ENCODE peak calls at places on chromosomes 6 and 20, in eight cellular contexts. X is GM12878; B is T1000; G is fibroblast of villous mesenchyme; C is NCI-H460; Q is effector memory CD8-positive, alpha-beta T cell; T is globus pallidus; Y is iPS DF 19.7. P is an unnamed sample.

GRCh38 chr6:3913958-3914337 is 64.8 kb downstream of the FAM50B start:
- DNase-seq in X (no peak), G (no peak), T (no peak), Q (no peak), Y (no peak), C (no peak), B (no peak), P (no peak)

GRCh38 chr20:35743693-35744491 is 1.8 kb upstream of the RBM39 start:
- DNase-seq in G (peak), X (no peak), Y (no peak), C (peak), B (no peak), T (no peak), Q (no peak), P (no peak)

GRCh38 chr6:150345786-150346185 is 23.0 kb upstream of the IYD start:
- DNase-seq in Y (no peak), X (no peak), B (no peak), Q (no peak), T (no peak), C (no peak), G (no peak), P (no peak)

GRCh38 chr6:161949531-161949930 is 675.7 kb upstream of the AGPAT4 start:
- DNase-seq in Y (no peak), C (no peak), B (no peak), Q (no peak), T (no peak), G (no peak), X (no peak), P (no peak)

GRCh38 chr20:48416002-48416401 is 411.8 kb downstream of the PREX1 start:
- DNase-seq in X (peak), Q (no peak), C (no peak), Y (no peak), B (no peak), G (no peak), T (no peak), P (no peak)

GRCh38 chr6:53679446-53679933 is 13.9 kb upstream of the KLHL31 start:
- DNase-seq in Q (no peak), G (peak), B (no peak), T (no peak), C (peak), X (no peak), Y (peak), P (peak)

GRCh38 chr20:31551163-31551562 is 36.9 kb downstream of the HM13 start:
- DNase-seq in C (no peak), Q (no peak), T (no peak), B (no peak), X (no peak), Y (no peak), G (no peak), P (no peak)

GRCh38 chr6:34246563-34247391 is 2.0 kb downstream of the SMIM29 start:
- DNase-seq in C (no peak), X (no peak), B (peak), G (peak), Y (no peak), Q (no peak), T (no peak), P (no peak)

GRCh38 chr6:161225677-161226004 is 48.2 kb downstream of the AGPAT4 start:
- DNase-seq in T (no peak), Q (no peak), B (no peak), C (no peak), G (no peak), X (no peak), Y (no peak), P (no peak)

GRCh38 chr6:78605909-78606446 is 261.4 kb upstream of the IRAK1BP1 start:
- DNase-seq in X (no peak), C (no peak), B (no peak), Y (no peak), G (peak), T (no peak), Q (no peak), P (no peak)

P was measured in COLO829.